ENCODE peak calls at places on chromosome 11, in five cellular contexts. One of them, this sample, is unnamed.

GRCh38 chr11:16494918-16495691 is 138.8 kb upstream of the SOX6 start:
- DNase-seq in HepG2: no peak
- DNase-seq in K562: no peak
- DNase-seq in GM12878: no peak
- DNase-seq in H1: no peak
- DNase-seq in this sample: no peak

GRCh38 chr11:67372232-67372992 is 986 bp downstream of the CLCF1 start:
- DNase-seq in GM12878: no peak
- DNase-seq in H1: peak
- DNase-seq in HepG2: no peak
- DNase-seq in K562: peak
- DNase-seq in this sample: no peak

GRCh38 chr11:70016666-70017347 is 61.3 kb upstream of the ANO1 start:
- DNase-seq in H1: no peak
- DNase-seq in K562: no peak
- DNase-seq in GM12878: no peak
- DNase-seq in HepG2: no peak
- DNase-seq in this sample: peak

GRCh38 chr11:128054323-128054910 is 532.9 kb downstream of the ETS1 start:
- DNase-seq in HepG2: no peak
- DNase-seq in H1: no peak
- DNase-seq in K562: no peak
- DNase-seq in GM12878: no peak
- DNase-seq in this sample: no peak

GRCh38 chr11:92707665-92708064 is 261.8 kb upstream of the MTNR1B start:
- DNase-seq in K562: no peak
- DNase-seq in GM12878: no peak
- DNase-seq in HepG2: no peak
- DNase-seq in H1: no peak
- DNase-seq in this sample: no peak

GRCh38 chr11:64846998-64847666 is 2.7 kb upstream of the CDC42BPG start:
- DNase-seq in HepG2: peak
- DNase-seq in K562: peak
- DNase-seq in GM12878: no peak
- DNase-seq in H1: peak
- DNase-seq in this sample: peak

GRCh38 chr11:86636275-86636674 is 36.1 kb downstream of the ME3 start:
- DNase-seq in GM12878: no peak
- DNase-seq in K562: no peak
- DNase-seq in HepG2: no peak
- DNase-seq in H1: no peak
- DNase-seq in this sample: no peak

GRCh38 chr11:23284626-23285025 is 424.4 kb upstream of the CCDC179 start:
- DNase-seq in H1: no peak
- DNase-seq in HepG2: no peak
- DNase-seq in K562: no peak
- DNase-seq in GM12878: no peak
- DNase-seq in this sample: no peak

GRCh38 chr11:134514354-134514951 is 102.4 kb upstream of the B3GAT1 start:
- DNase-seq in K562: no peak
- DNase-seq in GM12878: no peak
- DNase-seq in H1: no peak
- DNase-seq in HepG2: no peak
- DNase-seq in this sample: no peak

GRCh38 chr11:113449743-113450142 is 25.5 kb downstream of the DRD2 start:
- DNase-seq in K562: no peak
- DNase-seq in H1: no peak
- DNase-seq in HepG2: no peak
- DNase-seq in GM12878: no peak
- DNase-seq in this sample: no peak

GRCh38 chr11:124841186-124841585 is 24.0 kb upstream of the ROBO3 start:
- DNase-seq in GM12878: no peak
- DNase-seq in K562: no peak
- DNase-seq in H1: no peak
- DNase-seq in HepG2: no peak
- DNase-seq in this sample: no peak

GRCh38 chr11:75277211-75277805 is 36.7 kb downstream of the TPBGL start:
- DNase-seq in H1: no peak
- DNase-seq in GM12878: no peak
- DNase-seq in K562: no peak
- DNase-seq in HepG2: no peak
- DNase-seq in this sample: no peak

GRCh38 chr11:4704054-4704789 is at the start of gene MMP26:
- DNase-seq in HepG2: no peak
- DNase-seq in H1: peak
- DNase-seq in K562: no peak
- DNase-seq in GM12878: no peak
- DNase-seq in this sample: no peak

GRCh38 chr11:12189543-12190235 is 79.3 kb downstream of the MICAL2 start:
- DNase-seq in HepG2: no peak
- DNase-seq in GM12878: no peak
- DNase-seq in K562: no peak
- DNase-seq in H1: no peak
- DNase-seq in this sample: no peak

GRCh38 chr11:46338988-46339666 is 8.1 kb upstream of the DGKZ start:
- DNase-seq in GM12878: no peak
- DNase-seq in HepG2: no peak
- DNase-seq in K562: no peak
- DNase-seq in H1: peak
- DNase-seq in this sample: no peak

GRCh38 chr11:65366340-65366773 is 11.8 kb downstream of the TIGD3 start:
- DNase-seq in GM12878: no peak
- DNase-seq in HepG2: peak
- DNase-seq in K562: peak
- DNase-seq in H1: no peak
- DNase-seq in this sample: peak

GRCh38 chr11:75562836-75563484 is 907 bp downstream of the SERPINH1 start:
- DNase-seq in H1: peak
- DNase-seq in GM12878: no peak
- DNase-seq in HepG2: no peak
- DNase-seq in K562: peak
- DNase-seq in this sample: no peak

GRCh38 chr11:27166130-27166529 is 125.5 kb downstream of the BBOX1 start:
- DNase-seq in GM12878: no peak
- DNase-seq in K562: no peak
- DNase-seq in H1: no peak
- DNase-seq in HepG2: no peak
- DNase-seq in this sample: no peak

GRCh38 chr11:74311352-74311926 is at the start of gene P4HA3:
- DNase-seq in K562: peak
- DNase-seq in HepG2: peak
- DNase-seq in GM12878: no peak
- DNase-seq in H1: peak
- DNase-seq in this sample: peak

GRCh38 chr11:93526691-93527583 is 16.3 kb downstream of the SMCO4 start:
- DNase-seq in K562: no peak
- DNase-seq in GM12878: no peak
- DNase-seq in H1: no peak
- DNase-seq in HepG2: peak
- DNase-seq in this sample: no peak

GRCh38 chr11:102453921-102454320 is 1.4 kb upstream of the TMEM123 start:
- DNase-seq in K562: no peak
- DNase-seq in H1: no peak
- DNase-seq in HepG2: no peak
- DNase-seq in GM12878: no peak
- DNase-seq in this sample: no peak

GRCh38 chr11:77147668-77148321 is 19.7 kb downstream of the MYO7A start:
- DNase-seq in K562: peak
- DNase-seq in GM12878: no peak
- DNase-seq in HepG2: no peak
- DNase-seq in H1: peak
- DNase-seq in this sample: no peak

GRCh38 chr11:97454988-97455387 is 1065.2 kb downstream of the JRKL start:
- DNase-seq in K562: no peak
- DNase-seq in HepG2: peak
- DNase-seq in H1: no peak
- DNase-seq in GM12878: no peak
- DNase-seq in this sample: no peak

GRCh38 chr11:79219186-79220045 is 221.4 kb downstream of the TENM4 start:
- DNase-seq in H1: no peak
- DNase-seq in HepG2: no peak
- DNase-seq in K562: no peak
- DNase-seq in GM12878: no peak
- DNase-seq in this sample: no peak

GRCh38 chr11:17403977-17404759 is 15.7 kb upstream of the KCNJ11 start:
- DNase-seq in GM12878: no peak
- DNase-seq in K562: no peak
- DNase-seq in HepG2: no peak
- DNase-seq in H1: no peak
- DNase-seq in this sample: no peak

GRCh38 chr11:116641561-116642045 is 131.2 kb downstream of the BUD13 start:
- DNase-seq in HepG2: no peak
- DNase-seq in K562: peak
- DNase-seq in H1: peak
- DNase-seq in GM12878: no peak
- DNase-seq in this sample: peak

GRCh38 chr11:19374189-19374588 is 133.4 kb upstream of the E2F8 start:
- DNase-seq in GM12878: no peak
- DNase-seq in K562: no peak
- DNase-seq in H1: no peak
- DNase-seq in HepG2: no peak
- DNase-seq in this sample: no peak

GRCh38 chr11:96317576-96317975 is 25.4 kb downstream of the MAML2 start:
- DNase-seq in HepG2: no peak
- DNase-seq in GM12878: no peak
- DNase-seq in K562: no peak
- DNase-seq in H1: no peak
- DNase-seq in this sample: no peak

GRCh38 chr11:100756556-100756955 is 69.5 kb downstream of the ARHGAP42 start:
- DNase-seq in K562: no peak
- DNase-seq in H1: no peak
- DNase-seq in GM12878: no peak
- DNase-seq in HepG2: no peak
- DNase-seq in this sample: no peak

GRCh38 chr11:8713760-8714159 is 31.2 kb downstream of the RPL27A start:
- DNase-seq in GM12878: no peak
- DNase-seq in H1: no peak
- DNase-seq in K562: no peak
- DNase-seq in HepG2: peak
- DNase-seq in this sample: no peak

GRCh38 chr11:8712506-8712905 is 29.9 kb downstream of the RPL27A start:
- DNase-seq in K562: no peak
- DNase-seq in H1: no peak
- DNase-seq in GM12878: no peak
- DNase-seq in HepG2: no peak
- DNase-seq in this sample: no peak

GRCh38 chr11:8714622-8715225 is 32.1 kb downstream of the RPL27A start:
- DNase-seq in GM12878: no peak
- DNase-seq in K562: no peak
- DNase-seq in H1: no peak
- DNase-seq in HepG2: no peak
- DNase-seq in this sample: no peak

GRCh38 chr11:8709777-8710176 is 27.2 kb downstream of the RPL27A start:
- DNase-seq in K562: no peak
- DNase-seq in GM12878: no peak
- DNase-seq in HepG2: no peak
- DNase-seq in H1: no peak
- DNase-seq in this sample: no peak

GRCh38 chr11:8711895-8712442 is 29.4 kb downstream of the RPL27A start:
- DNase-seq in HepG2: no peak
- DNase-seq in K562: no peak
- DNase-seq in H1: no peak
- DNase-seq in GM12878: no peak
- DNase-seq in this sample: no peak
- TF ChIP-seq SRF in HepG2: no peak
- TF ChIP-seq SRF in K562: no peak
- TF ChIP-seq SRF in H1: no peak
- TF ChIP-seq SRF in GM12878: no peak
- TF ChIP-seq SRF in this sample: no peak

DNA sequence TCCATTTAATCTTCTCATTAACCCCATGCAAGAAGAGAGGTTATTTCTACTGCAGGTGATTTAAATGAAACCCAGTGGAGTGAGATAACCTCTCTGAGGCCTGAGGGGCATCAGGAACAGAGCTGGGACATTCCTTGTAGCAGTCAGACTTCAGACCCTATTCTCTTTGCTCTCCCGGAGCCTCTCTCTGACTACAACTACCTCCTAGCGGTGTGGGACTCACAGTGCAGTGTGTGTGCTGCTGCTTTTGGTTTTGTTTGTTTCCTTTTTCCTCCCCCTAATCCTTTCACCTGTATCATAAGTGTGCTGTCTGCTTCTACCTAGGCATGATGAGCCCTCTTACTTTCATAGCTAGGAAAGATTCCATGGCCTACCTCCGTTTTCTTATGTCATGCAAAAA is 769.6 kb downstream of the NTM start:
- DNase-seq in HepG2: no peak
- DNase-seq in GM12878: no peak
- DNase-seq in H1: no peak
- DNase-seq in K562: no peak
- DNase-seq in this sample: no peak
- TF ChIP-seq SRF in HepG2: no peak
- TF ChIP-seq SRF in GM12878: no peak
- TF ChIP-seq SRF in H1: no peak
- TF ChIP-seq SRF in K562: no peak
- TF ChIP-seq SRF in this sample: no peak

DNA sequence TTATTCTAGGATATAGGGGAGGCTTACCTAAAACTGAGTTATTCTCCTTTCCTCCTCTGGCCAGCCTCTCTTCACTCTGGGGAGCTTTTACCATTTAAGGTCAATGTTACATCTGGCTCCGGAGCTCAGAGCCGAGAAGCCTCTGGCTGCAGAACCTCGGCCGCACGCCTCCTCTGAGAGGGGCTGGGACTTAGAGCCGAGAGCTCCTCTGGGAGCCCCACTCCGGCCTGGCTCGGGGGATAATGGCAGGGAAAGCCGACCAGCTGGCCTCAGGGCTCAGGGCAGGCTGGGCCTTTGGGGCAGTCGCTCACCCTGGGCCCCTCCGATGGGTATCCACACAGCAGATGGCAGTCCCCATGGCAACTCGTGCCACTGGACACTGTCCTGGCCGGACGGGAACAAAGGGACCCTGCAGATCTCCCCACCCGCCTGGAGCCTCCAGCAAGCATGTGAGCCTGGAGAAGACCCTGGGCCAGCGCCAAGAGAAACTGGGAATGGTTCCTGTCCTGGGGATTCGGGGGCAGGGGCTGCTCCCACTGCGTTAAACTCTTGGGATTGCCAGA is at the start of gene IRAG1:
- DNase-seq in HepG2: no peak
- DNase-seq in K562: no peak
- DNase-seq in GM12878: no peak
- DNase-seq in H1: no peak
- DNase-seq in this sample: no peak
- TF ChIP-seq SRF in HepG2: no peak
- TF ChIP-seq SRF in K562: no peak
- TF ChIP-seq SRF in GM12878: no peak
- TF ChIP-seq SRF in H1: no peak
- TF ChIP-seq SRF in this sample: no peak

DNA sequence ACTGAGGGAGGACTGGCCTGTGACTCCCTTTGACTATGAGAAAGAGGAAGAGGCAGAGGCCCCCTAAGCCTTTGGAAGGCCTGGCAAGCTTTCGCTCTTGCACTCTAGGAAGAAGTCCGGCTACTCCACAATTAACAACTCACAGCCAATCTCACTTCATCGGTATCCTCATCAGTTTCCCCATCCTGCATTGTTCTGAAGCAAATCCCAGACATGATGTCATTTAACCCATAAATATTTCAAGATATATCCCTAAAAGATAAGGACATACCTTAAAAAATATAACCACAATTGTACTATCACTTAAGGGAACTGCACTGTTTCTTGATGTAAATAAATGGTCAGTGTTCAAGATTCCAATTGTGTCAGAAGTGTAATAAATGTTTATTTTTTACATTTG is 63.1 kb downstream of the CWC15 start:
- DNase-seq in K562: no peak
- DNase-seq in GM12878: no peak
- DNase-seq in H1: no peak
- DNase-seq in HepG2: no peak
- DNase-seq in this sample: no peak
- TF ChIP-seq SRF in K562: no peak
- TF ChIP-seq SRF in GM12878: no peak
- TF ChIP-seq SRF in H1: no peak
- TF ChIP-seq SRF in HepG2: no peak
- TF ChIP-seq SRF in this sample: no peak

This sample was measured in HCT116.